ENCODE peak calls at places on chromosome 7, in seven cellular contexts. One of them, this sample, is unnamed.

GRCh38 chr7:102044984-102045673 is 227.7 kb downstream of the CUX1 start:
- DNase-seq in WERI-Rb-1: no peak
- DNase-seq in NT2/D1: no peak
- DNase-seq in neural progenitor cell: peak
- DNase-seq in foreskin fibroblast: peak
- DNase-seq in AG04450: peak
- DNase-seq in thoracic aorta: no peak
- DNase-seq in this sample: peak

GRCh38 chr7:1046722-1047679 is 2.7 kb downstream of the GPR146 start:
- DNase-seq in WERI-Rb-1: no peak
- DNase-seq in neural progenitor cell: no peak
- DNase-seq in thoracic aorta: no peak
- DNase-seq in foreskin fibroblast: no peak
- DNase-seq in AG04450: no peak
- DNase-seq in NT2/D1: no peak
- DNase-seq in this sample: no peak

GRCh38 chr7:87220734-87221215 is 1.2 kb upstream of the TMEM243 start:
- DNase-seq in neural progenitor cell: peak
- DNase-seq in AG04450: no peak
- DNase-seq in foreskin fibroblast: peak
- DNase-seq in thoracic aorta: no peak
- DNase-seq in NT2/D1: no peak
- DNase-seq in WERI-Rb-1: no peak
- DNase-seq in this sample: no peak

GRCh38 chr7:14095233-14095950 is 105.9 kb upstream of the ETV1 start:
- DNase-seq in NT2/D1: no peak
- DNase-seq in neural progenitor cell: no peak
- DNase-seq in AG04450: no peak
- DNase-seq in WERI-Rb-1: no peak
- DNase-seq in thoracic aorta: no peak
- DNase-seq in foreskin fibroblast: peak
- DNase-seq in this sample: no peak

GRCh38 chr7:158028971-158029370 is 558.7 kb downstream of the PTPRN2 start:
- DNase-seq in AG04450: no peak
- DNase-seq in NT2/D1: no peak
- DNase-seq in WERI-Rb-1: no peak
- DNase-seq in foreskin fibroblast: no peak
- DNase-seq in neural progenitor cell: no peak
- DNase-seq in thoracic aorta: no peak
- DNase-seq in this sample: peak

GRCh38 chr7:91942312-91942711 is 1.6 kb downstream of the AKAP9 start:
- DNase-seq in NT2/D1: no peak
- DNase-seq in WERI-Rb-1: no peak
- DNase-seq in foreskin fibroblast: no peak
- DNase-seq in neural progenitor cell: no peak
- DNase-seq in thoracic aorta: no peak
- DNase-seq in AG04450: no peak
- DNase-seq in this sample: no peak

GRCh38 chr7:85341121-85341520 is 154.3 kb upstream of the SEMA3D start:
- DNase-seq in WERI-Rb-1: no peak
- DNase-seq in AG04450: no peak
- DNase-seq in thoracic aorta: no peak
- DNase-seq in neural progenitor cell: no peak
- DNase-seq in NT2/D1: no peak
- DNase-seq in foreskin fibroblast: no peak
- DNase-seq in this sample: no peak

GRCh38 chr7:36216063-36216684 is 63.1 kb downstream of the EEPD1 start:
- DNase-seq in thoracic aorta: no peak
- DNase-seq in neural progenitor cell: no peak
- DNase-seq in AG04450: no peak
- DNase-seq in NT2/D1: no peak
- DNase-seq in foreskin fibroblast: peak
- DNase-seq in WERI-Rb-1: no peak
- DNase-seq in this sample: peak

GRCh38 chr7:76515999-76516443 is 5.7 kb downstream of the UPK3B start:
- DNase-seq in thoracic aorta: no peak
- DNase-seq in AG04450: no peak
- DNase-seq in WERI-Rb-1: no peak
- DNase-seq in NT2/D1: no peak
- DNase-seq in neural progenitor cell: no peak
- DNase-seq in foreskin fibroblast: peak
- DNase-seq in this sample: no peak

GRCh38 chr7:100488333-100489095 is 4.8 kb downstream of the NYAP1 start:
- DNase-seq in AG04450: no peak
- DNase-seq in NT2/D1: no peak
- DNase-seq in neural progenitor cell: no peak
- DNase-seq in foreskin fibroblast: no peak
- DNase-seq in WERI-Rb-1: no peak
- DNase-seq in thoracic aorta: no peak
- DNase-seq in this sample: no peak

GRCh38 chr7:100489121-100489520 is 5.4 kb downstream of the NYAP1 start:
- DNase-seq in foreskin fibroblast: no peak
- DNase-seq in thoracic aorta: no peak
- DNase-seq in neural progenitor cell: no peak
- DNase-seq in AG04450: no peak
- DNase-seq in WERI-Rb-1: no peak
- DNase-seq in NT2/D1: no peak
- DNase-seq in this sample: no peak

GRCh38 chr7:100491192-100491578 is 7.5 kb downstream of the NYAP1 start:
- DNase-seq in AG04450: no peak
- DNase-seq in foreskin fibroblast: no peak
- DNase-seq in NT2/D1: no peak
- DNase-seq in WERI-Rb-1: no peak
- DNase-seq in neural progenitor cell: no peak
- DNase-seq in thoracic aorta: no peak
- DNase-seq in this sample: no peak

GRCh38 chr7:100490483-100491191 is 6.9 kb downstream of the NYAP1 start:
- DNase-seq in thoracic aorta: no peak
- DNase-seq in foreskin fibroblast: no peak
- DNase-seq in AG04450: no peak
- DNase-seq in NT2/D1: no peak
- DNase-seq in neural progenitor cell: no peak
- DNase-seq in WERI-Rb-1: no peak
- DNase-seq in this sample: no peak

GRCh38 chr7:100489824-100490223 is 6.1 kb downstream of the NYAP1 start:
- DNase-seq in NT2/D1: peak
- DNase-seq in thoracic aorta: no peak
- DNase-seq in WERI-Rb-1: peak
- DNase-seq in neural progenitor cell: peak
- DNase-seq in AG04450: peak
- DNase-seq in foreskin fibroblast: peak
- DNase-seq in this sample: no peak
- H3K4me3 ChIP-seq in NT2/D1: no peak
- H3K4me3 ChIP-seq in thoracic aorta: no peak
- H3K4me3 ChIP-seq in WERI-Rb-1: no peak
- H3K4me3 ChIP-seq in neural progenitor cell: peak
- H3K4me3 ChIP-seq in AG04450: no peak
- H3K4me3 ChIP-seq in foreskin fibroblast: no peak
- H3K4me3 ChIP-seq in this sample: no peak

GRCh38 chr7:150465414-150465813 is 15.0 kb downstream of the GIMAP8 start:
- DNase-seq in AG04450: no peak
- DNase-seq in foreskin fibroblast: no peak
- DNase-seq in WERI-Rb-1: no peak
- DNase-seq in thoracic aorta: no peak
- DNase-seq in neural progenitor cell: no peak
- DNase-seq in NT2/D1: no peak
- DNase-seq in this sample: no peak

GRCh38 chr7:150464962-150465361 is 14.5 kb downstream of the GIMAP8 start:
- DNase-seq in AG04450: no peak
- DNase-seq in foreskin fibroblast: no peak
- DNase-seq in WERI-Rb-1: no peak
- DNase-seq in thoracic aorta: no peak
- DNase-seq in NT2/D1: no peak
- DNase-seq in neural progenitor cell: no peak
- DNase-seq in this sample: no peak

GRCh38 chr7:150471886-150472285 is 21.5 kb downstream of the GIMAP8 start:
- DNase-seq in WERI-Rb-1: no peak
- DNase-seq in thoracic aorta: no peak
- DNase-seq in NT2/D1: no peak
- DNase-seq in AG04450: no peak
- DNase-seq in neural progenitor cell: no peak
- DNase-seq in foreskin fibroblast: no peak
- DNase-seq in this sample: no peak

GRCh38 chr7:150466477-150466876 is 16.0 kb downstream of the GIMAP8 start:
- DNase-seq in thoracic aorta: no peak
- DNase-seq in WERI-Rb-1: no peak
- DNase-seq in AG04450: no peak
- DNase-seq in foreskin fibroblast: no peak
- DNase-seq in NT2/D1: no peak
- DNase-seq in neural progenitor cell: no peak
- DNase-seq in this sample: no peak

GRCh38 chr7:150468241-150468640 is 17.8 kb downstream of the GIMAP8 start:
- DNase-seq in thoracic aorta: no peak
- DNase-seq in neural progenitor cell: no peak
- DNase-seq in foreskin fibroblast: no peak
- DNase-seq in AG04450: no peak
- DNase-seq in WERI-Rb-1: no peak
- DNase-seq in NT2/D1: no peak
- DNase-seq in this sample: no peak
- H3K4me3 ChIP-seq in thoracic aorta: no peak
- H3K4me3 ChIP-seq in neural progenitor cell: no peak
- H3K4me3 ChIP-seq in foreskin fibroblast: no peak
- H3K4me3 ChIP-seq in AG04450: no peak
- H3K4me3 ChIP-seq in WERI-Rb-1: no peak
- H3K4me3 ChIP-seq in NT2/D1: no peak
- H3K4me3 ChIP-seq in this sample: no peak

DNA sequence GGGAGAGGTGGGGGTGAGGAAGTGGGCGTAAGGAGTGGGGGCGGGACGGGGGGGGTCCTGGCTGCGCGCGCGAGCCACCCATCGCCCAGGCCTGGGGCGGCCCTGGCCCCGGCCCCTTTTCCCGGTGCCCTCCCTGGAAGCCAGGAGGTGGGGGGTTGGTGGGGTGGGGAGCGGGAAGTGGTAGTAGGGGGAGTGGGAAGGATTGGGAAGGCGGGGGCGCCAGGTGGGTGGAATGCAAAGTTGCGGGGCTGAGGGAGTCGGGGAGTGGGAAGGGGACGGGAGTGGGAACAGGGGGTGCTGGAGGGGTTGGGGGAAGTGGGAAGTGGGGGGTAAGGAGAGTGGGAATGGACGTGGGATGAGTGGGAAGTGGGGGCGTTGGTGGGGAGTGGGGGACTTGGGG is 369 bp upstream of the MMD2 start:
- DNase-seq in foreskin fibroblast: no peak
- DNase-seq in neural progenitor cell: no peak
- DNase-seq in AG04450: no peak
- DNase-seq in WERI-Rb-1: peak
- DNase-seq in thoracic aorta: no peak
- DNase-seq in NT2/D1: no peak
- DNase-seq in this sample: no peak
- H3K4me3 ChIP-seq in foreskin fibroblast: no peak
- H3K4me3 ChIP-seq in neural progenitor cell: peak
- H3K4me3 ChIP-seq in AG04450: no peak
- H3K4me3 ChIP-seq in WERI-Rb-1: peak
- H3K4me3 ChIP-seq in thoracic aorta: peak
- H3K4me3 ChIP-seq in NT2/D1: no peak
- H3K4me3 ChIP-seq in this sample: peak

GRCh38 chr7:119660085-119660484 is 612.9 kb upstream of the KCND2 start:
- DNase-seq in WERI-Rb-1: no peak
- DNase-seq in AG04450: no peak
- DNase-seq in NT2/D1: no peak
- DNase-seq in neural progenitor cell: no peak
- DNase-seq in thoracic aorta: no peak
- DNase-seq in foreskin fibroblast: no peak
- DNase-seq in this sample: no peak

GRCh38 chr7:119664601-119665000 is 608.4 kb upstream of the KCND2 start:
- DNase-seq in foreskin fibroblast: peak
- DNase-seq in AG04450: peak
- DNase-seq in WERI-Rb-1: no peak
- DNase-seq in NT2/D1: no peak
- DNase-seq in thoracic aorta: no peak
- DNase-seq in neural progenitor cell: no peak
- DNase-seq in this sample: no peak

DNA sequence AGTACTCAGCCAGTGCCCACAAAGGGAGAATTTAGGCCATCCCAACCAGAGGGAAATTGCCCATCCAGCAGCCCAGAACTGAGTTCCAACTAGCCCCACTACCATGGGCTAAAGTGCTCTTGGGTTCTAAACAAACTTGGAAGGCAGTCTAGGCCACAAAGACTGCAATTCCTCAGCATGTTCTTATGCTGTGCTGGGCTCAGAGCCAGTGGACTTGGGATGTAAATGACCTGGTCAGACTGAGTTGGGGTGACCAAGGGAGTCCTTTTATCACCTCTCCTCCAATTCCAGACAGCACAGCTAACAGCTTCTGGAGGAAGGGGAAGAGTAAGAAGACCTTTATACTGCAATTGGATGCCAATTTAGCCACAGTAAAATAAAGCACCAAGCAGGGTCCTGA is 607.2 kb upstream of the KCND2 start:
- DNase-seq in thoracic aorta: no peak
- DNase-seq in AG04450: no peak
- DNase-seq in NT2/D1: no peak
- DNase-seq in WERI-Rb-1: no peak
- DNase-seq in foreskin fibroblast: peak
- DNase-seq in neural progenitor cell: no peak
- DNase-seq in this sample: no peak
- H3K4me3 ChIP-seq in thoracic aorta: no peak
- H3K4me3 ChIP-seq in AG04450: no peak
- H3K4me3 ChIP-seq in NT2/D1: no peak
- H3K4me3 ChIP-seq in WERI-Rb-1: no peak
- H3K4me3 ChIP-seq in foreskin fibroblast: no peak
- H3K4me3 ChIP-seq in neural progenitor cell: no peak
- H3K4me3 ChIP-seq in this sample: no peak

GRCh38 chr7:140284062-140284461 is 107.3 kb upstream of the KDM7A start:
- DNase-seq in thoracic aorta: no peak
- DNase-seq in neural progenitor cell: no peak
- DNase-seq in AG04450: no peak
- DNase-seq in NT2/D1: no peak
- DNase-seq in foreskin fibroblast: no peak
- DNase-seq in WERI-Rb-1: no peak
- DNase-seq in this sample: no peak
- H3K4me3 ChIP-seq in thoracic aorta: no peak
- H3K4me3 ChIP-seq in neural progenitor cell: no peak
- H3K4me3 ChIP-seq in AG04450: no peak
- H3K4me3 ChIP-seq in NT2/D1: no peak
- H3K4me3 ChIP-seq in foreskin fibroblast: no peak
- H3K4me3 ChIP-seq in WERI-Rb-1: no peak
- H3K4me3 ChIP-seq in this sample: no peak

This sample was measured in tibial artery.